ENCODE peak calls at places on chromosomes 16 and 17, in seven cellular contexts. S is H1, F is thoracic aorta, C is astrocyte, T is choroid plexus epithelial cell, O is nephron progenitor cell, G is A549. D is an unnamed sample.

GRCh38 chr16:79265701-79266100 is 334.8 kb downstream of the MAF start:
- DNase-seq in S (no peak), C (no peak), O (no peak), F (no peak), G (no peak), T (no peak), D (no peak)

GRCh38 chr17:32551186-32551955 is 64.6 kb downstream of the CDK5R1 start:
- DNase-seq in G (no peak), C (peak), F (no peak), T (peak), O (no peak), S (no peak), D (peak)

GRCh38 chr17:7293821-7294613 is 422 bp downstream of the YBX2 start:
- DNase-seq in C (no peak), T (no peak), S (peak), G (no peak), F (no peak), O (peak), D (peak)

GRCh38 chr17:3603119-3603869 is 5.9 kb downstream of the TRPV1 start:
- DNase-seq in C (peak), G (no peak), S (no peak), F (no peak), T (peak), O (no peak), D (no peak)

GRCh38 chr16:8567355-8568230 is 22.7 kb downstream of the TMEM114 start:
- DNase-seq in S (peak), O (peak), T (peak), C (peak), F (peak), G (peak), D (peak)

GRCh38 chr17:78674595-78675315 is 97.6 kb upstream of the DNAH17 start:
- DNase-seq in T (no peak), S (peak), G (no peak), O (no peak), C (no peak), F (no peak), D (no peak)

GRCh38 chr17:81909966-81910839 is 996 bp downstream of the PCYT2 start:
- DNase-seq in F (no peak), T (no peak), S (no peak), G (no peak), C (no peak), O (peak), D (no peak)

GRCh38 chr17:8503807-8504206 is 68.1 kb downstream of the NDEL1 start:
- DNase-seq in F (no peak), O (no peak), G (no peak), T (no peak), S (no peak), C (no peak), D (no peak)

GRCh38 chr17:19897901-19898300 is 30.2 kb upstream of the ULK2 start:
- DNase-seq in S (no peak), C (peak), F (no peak), G (peak), O (no peak), T (peak), D (no peak)

DNA sequence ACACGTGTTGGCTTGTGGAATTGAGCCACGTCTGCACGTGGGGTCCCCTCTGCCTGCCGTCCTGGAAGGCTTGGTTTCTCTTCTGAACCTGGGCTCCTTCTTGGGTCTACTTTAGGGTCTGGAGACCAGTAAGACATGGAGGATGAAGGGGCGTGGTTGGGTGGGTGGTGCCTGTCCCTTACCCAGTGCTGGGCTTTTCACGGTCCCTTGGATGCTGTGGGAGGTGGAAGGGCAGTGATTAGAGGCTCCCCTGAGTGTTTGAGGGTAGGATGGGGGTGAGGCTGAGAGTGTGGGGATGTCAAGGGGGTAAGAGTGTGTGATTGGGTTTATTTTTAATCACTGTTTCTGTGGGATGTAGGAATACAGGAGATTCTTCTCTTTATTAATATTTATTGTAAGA is 38.3 kb downstream of the MGAT5B start:
- DNase-seq in S (no peak), F (no peak), T (no peak), G (no peak), O (no peak), C (no peak), D (no peak)
- TF ChIP-seq CTCF in S (no peak), F (no peak), T (no peak), G (no peak), O (no peak), C (no peak), D (no peak)

DNA sequence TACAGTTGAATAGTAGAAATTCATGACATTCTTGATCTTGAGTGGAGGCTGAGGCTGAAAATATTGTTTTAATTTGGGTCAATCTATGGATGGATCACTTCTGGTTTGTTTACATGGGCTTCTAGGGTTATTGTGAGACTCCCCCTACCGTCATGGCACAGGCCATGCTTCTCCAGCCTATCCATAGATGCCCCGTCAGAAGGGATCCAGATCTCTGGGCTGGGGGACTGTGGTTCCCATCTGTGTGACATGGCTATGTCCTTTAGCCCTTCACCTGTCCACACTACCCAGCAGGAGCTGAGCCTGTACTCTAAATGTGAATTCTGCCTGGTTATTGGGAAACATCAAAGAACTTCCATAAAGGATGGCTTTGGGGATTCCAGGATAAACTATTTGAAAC is 160.4 kb downstream of the ABCC12 start:
- DNase-seq in T (no peak), F (no peak), O (no peak), C (no peak), G (no peak), S (peak), D (no peak)
- TF ChIP-seq CTCF in T (peak), F (no peak), O (no peak), C (no peak), G (no peak), S (no peak), D (peak)

DNA sequence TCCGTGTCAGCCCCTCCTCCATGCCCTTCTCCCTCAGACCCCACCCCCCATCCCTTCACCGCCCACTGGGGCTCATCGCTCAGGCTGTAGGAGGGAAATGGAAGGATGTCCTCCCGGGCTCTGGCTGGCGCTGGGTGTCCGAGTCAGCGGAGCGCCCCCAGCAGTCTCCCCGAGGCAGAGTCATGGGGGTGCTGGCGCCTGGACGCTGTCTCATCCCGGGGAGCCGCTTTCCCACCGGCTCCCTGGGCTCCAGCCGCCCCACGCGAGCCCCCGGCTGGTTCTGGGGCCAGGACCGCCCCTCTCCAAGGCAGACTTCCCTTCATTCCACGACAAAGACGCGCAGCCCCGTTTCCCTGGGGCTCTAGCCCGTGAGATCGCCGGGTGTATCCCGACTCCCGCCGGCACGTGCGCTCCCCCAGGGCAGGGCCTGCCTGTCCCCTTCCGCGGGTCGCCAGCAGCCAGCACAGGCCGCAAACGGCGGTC is 398 bp upstream of the ANTKMT start:
- DNase-seq in G (peak), S (no peak), O (peak), F (no peak), C (peak), T (peak), D (peak)
- TF ChIP-seq CTCF in G (peak), S (no peak), O (no peak), F (no peak), C (no peak), T (peak), D (peak)

DNA sequence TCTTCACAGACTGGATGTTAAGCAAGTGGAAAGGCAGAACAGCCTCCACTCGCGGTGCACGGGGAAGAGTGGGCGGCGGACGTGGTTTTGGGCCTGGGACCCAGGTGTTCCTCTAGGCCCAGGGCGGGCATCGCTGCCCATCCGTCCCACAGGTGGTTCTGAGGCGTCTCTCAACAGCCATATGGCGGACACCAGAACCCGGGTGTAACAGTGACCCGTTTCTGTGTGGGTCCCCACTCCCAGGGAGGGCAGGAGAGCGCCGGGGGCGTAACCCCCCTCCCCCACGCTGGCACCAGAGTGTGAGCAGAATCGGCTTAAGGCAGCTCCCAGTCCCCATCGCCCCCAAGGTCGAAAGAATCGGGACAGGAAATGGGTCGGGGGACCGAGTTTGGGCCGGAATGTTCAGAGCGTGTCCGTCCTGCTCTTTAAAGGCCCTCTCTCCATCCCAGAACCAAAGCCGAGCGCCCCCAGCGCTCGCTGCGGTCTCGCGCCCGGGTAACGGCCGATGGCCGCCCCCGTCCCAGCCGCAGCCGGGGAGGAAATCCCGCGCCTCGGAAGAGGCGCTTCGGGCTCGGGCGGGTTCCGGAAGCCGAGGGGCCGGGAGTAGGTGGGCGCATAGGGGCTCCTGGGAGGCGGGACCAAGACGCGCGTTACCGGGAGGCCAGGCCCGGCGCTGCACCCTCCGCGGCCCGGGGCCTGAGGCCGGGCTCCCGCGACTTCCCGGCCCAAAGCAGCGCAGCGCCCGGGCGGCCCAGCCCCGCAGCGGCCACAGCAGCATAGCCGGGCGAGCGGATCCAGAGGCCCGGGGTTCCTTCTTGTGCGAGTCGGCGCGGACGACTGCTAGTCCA is at the start of gene TK2:
- DNase-seq in T (peak), G (no peak), C (peak), S (peak), F (no peak), O (peak), D (peak)
- TF ChIP-seq CTCF in T (peak), G (peak), C (peak), S (no peak), F (peak), O (no peak), D (peak)

GRCh38 chr17:75182319-75182568 is 515 bp downstream of the SUMO2 start:
- DNase-seq in C (no peak), T (no peak), O (no peak), F (no peak), G (no peak), S (no peak), D (no peak)
- TF ChIP-seq CTCF in C (no peak), T (no peak), O (no peak), F (no peak), G (no peak), S (no peak), D (no peak)

DNA sequence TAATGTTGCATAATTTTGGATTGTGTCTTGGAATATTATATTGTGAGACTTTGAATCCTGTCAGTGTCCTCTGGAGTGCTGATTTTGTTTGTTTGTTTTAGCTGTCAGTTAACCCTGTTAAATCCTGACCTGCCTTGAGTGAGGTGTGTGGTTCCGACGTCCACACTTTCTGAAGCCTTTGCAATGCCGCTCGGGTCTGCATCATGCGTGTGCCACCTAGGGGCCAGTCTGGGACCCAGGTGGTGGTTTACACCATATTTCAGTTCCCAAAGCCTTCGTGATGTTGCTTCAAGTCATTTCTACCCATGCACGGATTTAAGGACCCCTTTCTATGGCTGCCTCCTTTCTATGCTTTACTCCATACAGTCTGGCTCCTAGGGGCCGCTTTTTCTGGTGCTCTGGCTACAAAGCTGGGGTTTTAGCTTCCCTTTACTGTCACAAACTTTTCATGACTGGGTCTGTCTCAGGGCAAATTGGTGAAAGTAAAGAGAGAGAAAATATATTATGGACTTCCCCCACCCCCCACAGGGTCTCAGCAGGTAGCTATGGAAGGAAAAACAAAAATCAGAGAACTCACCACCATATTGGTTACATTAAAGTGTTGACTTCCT is 11.4 kb upstream of the OR4D1 start:
- DNase-seq in S (peak), T (peak), C (no peak), O (no peak), F (no peak), G (peak), D (no peak)
- TF ChIP-seq CTCF in S (peak), T (peak), C (peak), O (peak), F (no peak), G (peak), D (no peak)

DNA sequence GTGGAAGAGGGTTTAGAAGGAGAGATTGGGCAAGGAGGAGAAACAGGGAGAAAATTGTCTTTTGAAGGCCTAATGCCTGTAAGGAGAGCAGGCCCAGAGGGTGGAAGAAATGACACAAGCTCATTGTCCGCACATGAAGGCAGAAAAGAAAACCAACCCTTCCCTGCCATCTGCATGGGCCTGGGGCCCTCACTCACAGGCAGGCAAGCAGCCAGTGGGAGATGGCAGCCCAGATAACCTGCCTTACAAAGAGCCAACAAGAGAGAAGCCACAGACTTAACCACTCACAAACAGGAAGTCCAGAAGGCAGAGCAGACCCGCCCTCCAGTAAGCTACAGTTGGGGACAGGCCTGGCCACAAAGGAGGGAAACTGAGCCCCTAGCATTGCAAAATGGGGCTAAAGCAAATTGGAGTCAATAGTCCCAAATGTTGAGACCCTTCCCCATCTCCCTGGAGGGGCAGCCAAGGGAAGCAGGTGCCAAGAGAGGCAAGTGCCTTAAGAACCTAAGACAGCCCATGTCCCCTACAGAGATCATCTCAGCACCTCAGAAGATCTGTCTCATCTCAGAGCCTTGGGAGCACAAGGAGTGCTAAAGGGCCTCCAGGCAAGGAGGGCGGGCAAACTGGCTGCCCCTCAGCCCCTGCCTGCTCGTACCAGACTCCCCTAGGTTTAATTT is 7.3 kb upstream of the TSPOAP1 start:
- DNase-seq in G (no peak), S (no peak), O (no peak), F (no peak), C (no peak), T (no peak), D (no peak)
- TF ChIP-seq CTCF in G (no peak), S (no peak), O (no peak), F (no peak), C (no peak), T (no peak), D (no peak)

GRCh38 chr16:88063201-88063773 is 112.1 kb downstream of the BANP start:
- DNase-seq in S (no peak), G (no peak), C (peak), O (no peak), F (no peak), T (peak), D (no peak)
- TF ChIP-seq CTCF in S (peak), G (no peak), C (peak), O (no peak), F (peak), T (peak), D (no peak)